ENCODE peak calls at places on chromosomes 5 and 9, in five cellular contexts. C is psoas muscle, V is adrenal gland, L is cardiac fibroblast, O is A549. S is an unnamed sample.

GRCh38 chr5:88883059-88883565 is at the start of gene MEF2C:
- DNase-seq in C (peak), V (peak), L (peak), O (peak), S (peak)

GRCh38 chr5:123036391-123037103 is at the start of gene PPIC:
- DNase-seq in C (peak), V (peak), L (peak), O (peak), S (no peak)

GRCh38 chr9:2461886-2462285 is 159.7 kb upstream of the VLDLR start:
- DNase-seq in C (no peak), V (no peak), L (no peak), O (no peak), S (no peak)

GRCh38 chr9:38226491-38226951 is 157.5 kb upstream of the SHB start:
- DNase-seq in C (no peak), V (no peak), L (no peak), O (peak), S (no peak)

GRCh38 chr9:96859461-96860198 is 5.3 kb upstream of the ZNF782 start:
- DNase-seq in C (no peak), V (no peak), L (peak), O (no peak), S (peak)

GRCh38 chr9:70924905-70925547 is 196.4 kb downstream of the TRPM3 start:
- DNase-seq in C (no peak), V (peak), L (peak), O (peak), S (peak)

GRCh38 chr5:158744226-158744625 is 355.5 kb downstream of the EBF1 start:
- DNase-seq in C (no peak), V (no peak), L (no peak), O (no peak), S (no peak)

GRCh38 chr5:65305913-65306312 is 175.8 kb downstream of the ADAMTS6 start:
- DNase-seq in C (no peak), V (no peak), L (peak), O (no peak), S (peak)

GRCh38 chr9:84293001-84293798 is 47.4 kb downstream of the SLC28A3 start:
- DNase-seq in C (no peak), V (no peak), L (no peak), O (no peak), S (no peak)

GRCh38 chr5:43193171-43193951 is 1.3 kb downstream of the NIM1K start:
- DNase-seq in C (no peak), V (peak), L (peak), O (peak), S (peak)

GRCh38 chr9:130268521-130269131 is 3.1 kb downstream of the HMCN2 start:
- DNase-seq in C (no peak), V (no peak), L (no peak), O (no peak), S (no peak)

GRCh38 chr9:92170848-92171247 is 55.6 kb upstream of the SPTLC1 start:
- DNase-seq in C (no peak), V (no peak), L (no peak), O (no peak), S (no peak)

GRCh38 chr5:153352685-153353219 is 137.7 kb upstream of the GRIA1 start:
- DNase-seq in C (no peak), V (no peak), L (no peak), O (no peak), S (peak)

GRCh38 chr5:59149271-59149670 is 566.4 kb downstream of the RAB3C start:
- DNase-seq in C (no peak), V (no peak), L (no peak), O (no peak), S (no peak)

GRCh38 chr5:119323630-119324000 is 32.2 kb upstream of the TNFAIP8 start:
- DNase-seq in C (no peak), V (no peak), L (peak), O (peak), S (no peak)

GRCh38 chr5:17951392-17952169 is 317.3 kb downstream of the TAF11L14 start:
- DNase-seq in C (no peak), V (no peak), L (no peak), O (peak), S (no peak)

GRCh38 chr5:34618666-34619065 is 37.5 kb upstream of the RAI14 start:
- DNase-seq in C (no peak), V (no peak), L (no peak), O (no peak), S (no peak)

GRCh38 chr5:61486476-61486875 is 154.4 kb downstream of the ZSWIM6 start:
- DNase-seq in C (no peak), V (no peak), L (no peak), O (no peak), S (no peak)

GRCh38 chr5:176180339-176180738 is 57.9 kb upstream of the SIMC1 start:
- DNase-seq in C (no peak), V (no peak), L (no peak), O (no peak), S (no peak)

GRCh38 chr9:93865716-93866115 is 89.4 kb downstream of the BARX1 start:
- DNase-seq in C (no peak), V (no peak), L (no peak), O (no peak), S (no peak)

GRCh38 chr5:80668016-80668969 is 13.5 kb upstream of the DHFR start:
- DNase-seq in C (no peak), V (no peak), L (no peak), O (no peak), S (no peak)

GRCh38 chr5:179268399-179268952 is 76.8 kb downstream of the ADAMTS2 start:
- DNase-seq in C (no peak), V (peak), L (no peak), O (no peak), S (no peak)

GRCh38 chr5:174520420-174521396 is 203.7 kb upstream of the MSX2 start:
- DNase-seq in C (no peak), V (peak), L (no peak), O (no peak), S (no peak)

GRCh38 chr9:130453487-130453886 is 8.7 kb downstream of the ASS1 start:
- DNase-seq in C (no peak), V (peak), L (peak), O (no peak), S (no peak)

GRCh38 chr5:180297587-180298282 is 5.9 kb upstream of the MAPK9 start:
- DNase-seq in C (no peak), V (no peak), L (peak), O (no peak), S (no peak)

GRCh38 chr5:137114529-137114928 is 384.6 kb downstream of the SPOCK1 start:
- DNase-seq in C (no peak), V (peak), L (peak), O (peak), S (peak)

GRCh38 chr9:100340224-100340623 is 12.5 kb downstream of the TEX10 start:
- DNase-seq in C (no peak), V (no peak), L (no peak), O (no peak), S (no peak)

GRCh38 chr9:100346836-100347235 is 5.9 kb downstream of the TEX10 start:
- DNase-seq in C (no peak), V (no peak), L (peak), O (no peak), S (no peak)

DNA sequence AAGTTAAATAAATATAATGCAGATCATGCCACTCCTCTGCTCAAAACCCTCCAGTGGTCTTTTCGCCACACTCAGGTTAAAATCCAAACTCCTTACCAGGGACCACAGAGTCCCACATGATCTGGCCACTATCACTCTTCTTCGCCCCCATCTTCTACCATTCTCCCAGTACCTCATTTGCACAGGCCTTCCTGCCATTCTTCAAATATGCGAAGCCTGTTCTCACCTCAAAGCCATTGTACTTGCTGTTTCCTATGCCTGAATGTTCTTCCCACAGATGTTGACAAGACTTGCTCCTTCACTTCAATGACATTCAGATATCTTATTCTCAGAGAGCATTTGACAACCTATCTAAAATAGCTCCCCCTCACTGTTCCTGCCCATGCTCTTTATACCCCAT is 10.9 kb downstream of the TEX10 start:
- DNase-seq in C (no peak), V (no peak), L (no peak), O (no peak), S (no peak)
- H3K4me3 ChIP-seq in C (no peak), V (no peak), L (no peak), O (no peak), S (no peak)

GRCh38 chr9:10613413-10613812 is 611 bp upstream of the PTPRD start:
- DNase-seq in C (no peak), V (no peak), L (no peak), O (no peak), S (no peak)
- H3K4me3 ChIP-seq in C (peak), V (no peak), L (no peak), O (peak), S (peak)

DNA sequence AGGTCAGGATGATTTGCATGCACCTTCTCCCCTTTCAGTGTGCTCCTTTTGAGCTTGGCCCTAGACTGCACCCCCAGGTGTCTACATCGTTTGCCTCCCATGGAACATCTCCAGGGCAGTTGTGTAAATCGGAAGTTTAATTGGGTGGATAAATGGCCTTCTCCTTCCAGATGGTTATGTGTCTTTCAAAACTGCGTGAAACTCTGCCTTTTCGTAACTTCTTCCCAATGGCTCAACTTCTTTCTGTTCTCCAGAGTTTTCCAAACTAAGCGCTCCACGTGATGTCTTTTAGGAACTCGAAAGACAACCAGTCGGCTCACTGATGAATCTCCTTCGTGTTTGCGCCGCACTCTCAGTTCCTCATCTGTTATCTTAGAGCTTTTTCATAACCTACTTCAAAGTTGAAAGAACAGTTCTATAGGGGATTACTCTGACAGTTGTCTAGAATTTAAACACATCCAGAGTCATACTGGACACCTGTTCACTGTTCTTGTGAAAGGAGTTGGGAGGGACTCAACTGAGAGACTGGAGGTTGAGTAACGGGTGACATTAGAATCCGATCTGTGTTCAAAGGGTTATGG is 1.8 kb downstream of the ADAMTS19 start:
- DNase-seq in C (no peak), V (no peak), L (no peak), O (no peak), S (no peak)
- H3K4me3 ChIP-seq in C (peak), V (no peak), L (peak), O (no peak), S (peak)

GRCh38 chr9:137198748-137199276 is 1.7 kb downstream of the TPRN start:
- DNase-seq in C (no peak), V (no peak), L (no peak), O (no peak), S (no peak)

GRCh38 chr9:137199411-137200121 is 975 bp downstream of the TPRN start:
- DNase-seq in C (no peak), V (no peak), L (no peak), O (no peak), S (no peak)

GRCh38 chr9:137200311-137201204 is at the start of gene TPRN:
- DNase-seq in C (peak), V (peak), L (peak), O (peak), S (peak)

GRCh38 chr9:137195525-137196220 is 4.9 kb downstream of the TPRN start:
- DNase-seq in C (no peak), V (no peak), L (no peak), O (no peak), S (no peak)

DNA sequence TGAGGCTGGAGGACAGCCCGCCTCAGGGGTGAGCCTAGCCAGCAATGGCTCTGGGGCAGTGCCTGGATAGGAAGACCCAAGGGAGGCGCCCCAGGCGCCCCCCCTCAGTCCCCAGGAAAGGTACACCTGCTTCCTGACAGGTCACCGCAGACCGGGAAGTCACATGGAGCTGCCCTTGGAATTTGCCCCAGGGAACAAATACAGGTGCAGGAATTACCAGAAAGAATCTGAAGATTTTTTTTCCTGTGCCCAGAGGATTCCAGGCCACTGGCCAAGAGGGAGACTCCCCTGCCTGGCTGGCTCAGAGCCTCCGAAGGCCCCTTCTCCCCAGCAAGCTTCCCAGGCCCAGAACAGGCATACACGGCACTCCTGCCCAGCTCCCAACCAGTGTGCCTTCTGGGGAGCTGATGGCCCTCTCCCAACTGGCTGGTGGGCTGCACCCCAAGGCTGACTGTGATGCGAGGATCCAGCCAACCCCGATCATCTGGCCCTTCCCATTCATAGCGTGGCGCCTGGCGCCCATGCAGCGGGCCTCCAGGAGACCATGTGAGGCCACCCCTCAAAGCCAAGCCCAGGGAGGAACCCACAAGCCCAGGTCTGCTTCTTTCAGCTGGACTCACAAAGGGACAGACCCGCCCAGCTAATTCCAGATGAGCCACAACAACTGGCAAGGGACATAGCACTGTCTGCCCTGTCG is 2.3 kb downstream of the TPRN start:
- DNase-seq in C (no peak), V (no peak), L (no peak), O (no peak), S (no peak)
- H3K4me3 ChIP-seq in C (peak), V (no peak), L (no peak), O (no peak), S (peak)

GRCh38 chr5:5103249-5103648 is 36.9 kb upstream of the ADAMTS16 start:
- DNase-seq in C (no peak), V (no peak), L (no peak), O (no peak), S (no peak)

GRCh38 chr5:5100635-5101034 is 39.5 kb upstream of the ADAMTS16 start:
- DNase-seq in C (no peak), V (no peak), L (no peak), O (no peak), S (no peak)

GRCh38 chr5:5104550-5104949 is 35.6 kb upstream of the ADAMTS16 start:
- DNase-seq in C (no peak), V (no peak), L (no peak), O (no peak), S (no peak)

GRCh38 chr5:5105531-5105930 is 34.6 kb upstream of the ADAMTS16 start:
- DNase-seq in C (no peak), V (no peak), L (no peak), O (no peak), S (no peak)

DNA sequence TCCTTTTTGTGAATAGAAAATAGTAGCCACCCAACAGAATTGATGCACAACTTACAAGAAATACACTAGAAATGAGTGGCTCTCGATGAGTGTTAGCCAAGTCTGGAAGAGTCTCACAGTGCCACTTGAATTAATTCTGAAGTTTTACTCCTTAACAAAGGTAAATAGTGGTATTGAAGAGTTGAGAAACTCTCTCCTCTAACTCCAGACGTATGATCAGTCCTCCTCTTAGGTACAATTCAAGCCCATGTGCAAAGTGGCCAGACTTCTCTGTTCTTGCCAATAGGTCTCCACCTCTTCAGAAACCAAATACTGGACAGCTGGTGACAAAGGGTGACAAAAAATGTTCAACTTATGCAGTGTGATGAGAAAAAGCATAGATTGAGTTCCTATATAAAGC is 38.5 kb upstream of the ADAMTS16 start:
- DNase-seq in C (no peak), V (no peak), L (no peak), O (no peak), S (no peak)
- H3K4me3 ChIP-seq in C (no peak), V (no peak), L (no peak), O (no peak), S (no peak)